ENCODE peak calls at places on chromosomes 7 and 10, in six cellular contexts. One of them, this sample, is unnamed.
A peak's percentile ranks its signal among the peaks of the same experiment; 100 is the strongest.

GRCh38 chr7:142881586-142882337 is 3.8 kb downstream of the TRPV6 start:
- DNase-seq in prostate gland: no peak
- DNase-seq in NCI-H748 treated with DMSO at 0.1 percent for 48 hours: no peak
- DNase-seq in COR-L47: no peak
- DNase-seq in colonic mucosa: no peak
- DNase-seq in small intestine: no peak
- DNase-seq in this sample: no peak

GRCh38 chr10:124524991-124525653 is 63.5 kb downstream of the LHPP start:
- DNase-seq in small intestine: peak; percentile 70
- DNase-seq in COR-L47: no peak
- DNase-seq in colonic mucosa: no peak
- DNase-seq in NCI-H748 treated with DMSO at 0.1 percent for 48 hours: no peak
- DNase-seq in prostate gland: no peak
- DNase-seq in this sample: peak; percentile 35

GRCh38 chr7:27364344-27364758 is 121.7 kb downstream of the EVX1 start:
- DNase-seq in colonic mucosa: peak; percentile 42
- DNase-seq in COR-L47: no peak
- DNase-seq in NCI-H748 treated with DMSO at 0.1 percent for 48 hours: no peak
- DNase-seq in small intestine: peak; percentile 11
- DNase-seq in prostate gland: peak; percentile 12
- DNase-seq in this sample: no peak

GRCh38 chr7:85320699-85321476 is 134.0 kb upstream of the SEMA3D start:
- DNase-seq in COR-L47: no peak
- DNase-seq in prostate gland: no peak
- DNase-seq in colonic mucosa: no peak
- DNase-seq in small intestine: no peak
- DNase-seq in NCI-H748 treated with DMSO at 0.1 percent for 48 hours: no peak
- DNase-seq in this sample: no peak

GRCh38 chr10:99369126-99369525 is 40.0 kb downstream of the CNNM1 start:
- DNase-seq in COR-L47: no peak
- DNase-seq in prostate gland: no peak
- DNase-seq in NCI-H748 treated with DMSO at 0.1 percent for 48 hours: no peak
- DNase-seq in colonic mucosa: no peak
- DNase-seq in small intestine: no peak
- DNase-seq in this sample: no peak

GRCh38 chr10:79081353-79082034 is 12.7 kb downstream of the ZMIZ1 start:
- DNase-seq in colonic mucosa: no peak
- DNase-seq in prostate gland: no peak
- DNase-seq in NCI-H748 treated with DMSO at 0.1 percent for 48 hours: no peak
- DNase-seq in small intestine: no peak
- DNase-seq in COR-L47: no peak
- DNase-seq in this sample: no peak

GRCh38 chr7:54705436-54705835 is 53.6 kb downstream of the SEC61G start:
- DNase-seq in small intestine: peak; percentile 3
- DNase-seq in NCI-H748 treated with DMSO at 0.1 percent for 48 hours: no peak
- DNase-seq in COR-L47: no peak
- DNase-seq in colonic mucosa: no peak
- DNase-seq in prostate gland: no peak
- DNase-seq in this sample: peak; percentile 85

GRCh38 chr10:79354615-79355014 is 7.3 kb downstream of the PPIF start:
- DNase-seq in NCI-H748 treated with DMSO at 0.1 percent for 48 hours: no peak
- DNase-seq in small intestine: no peak
- DNase-seq in colonic mucosa: no peak
- DNase-seq in COR-L47: no peak
- DNase-seq in prostate gland: no peak
- DNase-seq in this sample: no peak

GRCh38 chr7:1716263-1717094 is 46.4 kb downstream of the ELFN1 start:
- DNase-seq in prostate gland: no peak
- DNase-seq in COR-L47: no peak
- DNase-seq in colonic mucosa: no peak
- DNase-seq in NCI-H748 treated with DMSO at 0.1 percent for 48 hours: no peak
- DNase-seq in small intestine: no peak
- DNase-seq in this sample: no peak

GRCh38 chr10:116850058-116850611 is 836 bp downstream of the ENO4 start:
- DNase-seq in prostate gland: no peak
- DNase-seq in COR-L47: no peak
- DNase-seq in NCI-H748 treated with DMSO at 0.1 percent for 48 hours: no peak
- DNase-seq in colonic mucosa: no peak
- DNase-seq in small intestine: no peak
- DNase-seq in this sample: no peak

GRCh38 chr10:122165492-122165832 is 105.6 kb upstream of the BTBD16 start:
- DNase-seq in colonic mucosa: no peak
- DNase-seq in small intestine: no peak
- DNase-seq in prostate gland: no peak
- DNase-seq in NCI-H748 treated with DMSO at 0.1 percent for 48 hours: peak; percentile 21
- DNase-seq in COR-L47: no peak
- DNase-seq in this sample: no peak

GRCh38 chr10:6977641-6978627 is 397.9 kb upstream of the PRKCQ start:
- DNase-seq in prostate gland: no peak
- DNase-seq in small intestine: no peak
- DNase-seq in COR-L47: no peak
- DNase-seq in colonic mucosa: no peak
- DNase-seq in NCI-H748 treated with DMSO at 0.1 percent for 48 hours: no peak
- DNase-seq in this sample: no peak

GRCh38 chr10:88499569-88500470 is 83.3 kb downstream of the RNLS start:
- DNase-seq in COR-L47: no peak
- DNase-seq in prostate gland: no peak
- DNase-seq in small intestine: no peak
- DNase-seq in NCI-H748 treated with DMSO at 0.1 percent for 48 hours: no peak
- DNase-seq in colonic mucosa: no peak
- DNase-seq in this sample: no peak

GRCh38 chr7:138008588-138009349 is 6.9 kb upstream of the CREB3L2 start:
- DNase-seq in small intestine: peak; percentile 71
- DNase-seq in prostate gland: peak; percentile 49
- DNase-seq in NCI-H748 treated with DMSO at 0.1 percent for 48 hours: peak; percentile 65
- DNase-seq in colonic mucosa: peak; percentile 38
- DNase-seq in COR-L47: peak; percentile 54
- DNase-seq in this sample: peak; percentile 55

GRCh38 chr10:22713853-22714523 is 390 bp downstream of the PIP4K2A start:
- DNase-seq in prostate gland: peak; percentile 11
- DNase-seq in NCI-H748 treated with DMSO at 0.1 percent for 48 hours: no peak
- DNase-seq in COR-L47: no peak
- DNase-seq in small intestine: no peak
- DNase-seq in colonic mucosa: peak; percentile 30
- DNase-seq in this sample: peak; percentile 13

GRCh38 chr7:18515067-18515466 is 19.5 kb downstream of the HDAC9 start:
- DNase-seq in small intestine: no peak
- DNase-seq in prostate gland: no peak
- DNase-seq in COR-L47: no peak
- DNase-seq in colonic mucosa: no peak
- DNase-seq in NCI-H748 treated with DMSO at 0.1 percent for 48 hours: no peak
- DNase-seq in this sample: no peak

GRCh38 chr10:30637881-30638467 is 8.4 kb upstream of the LYZL2 start:
- DNase-seq in NCI-H748 treated with DMSO at 0.1 percent for 48 hours: no peak
- DNase-seq in prostate gland: no peak
- DNase-seq in colonic mucosa: no peak
- DNase-seq in small intestine: no peak
- DNase-seq in COR-L47: no peak
- DNase-seq in this sample: peak; percentile 76

This sample was measured in SW480.